ENCODE peak calls at places on chromosomes 2 and 18, in six cellular contexts. V, A, B, H, T and I are unnamed samples.

GRCh38 chr2:168678153-168678853 is 124.1 kb upstream of the NOSTRIN start:
- DNase-seq in B (no peak), T (no peak), H (no peak), A (no peak), V (no peak), I (no peak)

GRCh38 chr2:218046234-218046633 is 22.8 kb upstream of the RUFY4 start:
- DNase-seq in B (no peak), H (no peak), A (no peak), T (no peak), V (no peak), I (no peak)

GRCh38 chr2:119929537-119929936 is 83.3 kb upstream of the EPB41L5 start:
- DNase-seq in V (no peak), T (no peak), B (no peak), A (no peak), H (no peak), I (peak)

GRCh38 chr2:50492452-50492851 is 539.5 kb downstream of the NRXN1 start:
- DNase-seq in T (peak), B (no peak), V (peak), A (no peak), H (no peak), I (peak)

GRCh38 chr2:54103454-54104314 is 11.7 kb upstream of the ACYP2 start:
- DNase-seq in H (no peak), V (peak), B (no peak), A (peak), T (peak), I (peak)

GRCh38 chr2:168766600-168766999 is 35.8 kb upstream of the NOSTRIN start:
- DNase-seq in V (peak), H (no peak), B (no peak), T (no peak), A (no peak), I (no peak)

GRCh38 chr18:58805482-58806187 is 59.0 kb upstream of the ZNF532 start:
- DNase-seq in T (no peak), B (no peak), V (no peak), A (no peak), H (no peak), I (no peak)

GRCh38 chr2:52959801-52960200 is 807.8 kb upstream of the CHAC2 start:
- DNase-seq in V (no peak), A (no peak), H (no peak), T (no peak), B (no peak), I (no peak)

GRCh38 chr2:98444436-98445166 is at the start of gene INPP4A:
- DNase-seq in T (peak), A (peak), V (peak), H (peak), B (peak), I (peak)

GRCh38 chr2:189830510-189830909 is 46.3 kb downstream of the PMS1 start:
- DNase-seq in T (no peak), B (no peak), A (no peak), V (no peak), H (no peak), I (no peak)

GRCh38 chr2:237705225-237705524 is 77.8 kb downstream of the LRRFIP1 start:
- DNase-seq in A (no peak), B (no peak), V (no peak), T (no peak), H (no peak), I (no peak)